ENCODE peak calls at places on chromosome 3, in ten cellular contexts. One of them, this sample, is unnamed.
A peak's percentile ranks its signal among the peaks of the same experiment; 100 is the strongest.

GRCh38 chr3:112605285-112605684 is 35.7 kb downstream of the CCDC80 start:
- DNase-seq in uterus: no peak
- DNase-seq in fibroblast of lung: peak; percentile 95
- DNase-seq in suprapubic skin: no peak
- DNase-seq in WERI-Rb-1: no peak
- DNase-seq in tibial nerve: no peak
- DNase-seq in dorsolateral prefrontal cortex: no peak
- DNase-seq in thyroid gland: peak; percentile 13
- DNase-seq in psoas muscle: no peak
- DNase-seq in foreskin fibroblast: peak; percentile 82
- DNase-seq in this sample: peak; percentile 92

GRCh38 chr3:130425484-130425883 is 80.0 kb downstream of the COL6A5 start:
- DNase-seq in uterus: no peak
- DNase-seq in fibroblast of lung: no peak
- DNase-seq in suprapubic skin: no peak
- DNase-seq in WERI-Rb-1: no peak
- DNase-seq in tibial nerve: no peak
- DNase-seq in dorsolateral prefrontal cortex: no peak
- DNase-seq in thyroid gland: no peak
- DNase-seq in psoas muscle: no peak
- DNase-seq in foreskin fibroblast: no peak
- DNase-seq in this sample: no peak

GRCh38 chr3:33833408-33834116 is 35.1 kb downstream of the PDCD6IP start:
- DNase-seq in uterus: no peak
- DNase-seq in fibroblast of lung: no peak
- DNase-seq in suprapubic skin: no peak
- DNase-seq in WERI-Rb-1: no peak
- DNase-seq in tibial nerve: no peak
- DNase-seq in dorsolateral prefrontal cortex: no peak
- DNase-seq in thyroid gland: no peak
- DNase-seq in psoas muscle: no peak
- DNase-seq in foreskin fibroblast: no peak
- DNase-seq in this sample: no peak

GRCh38 chr3:51371943-51372557 is 13.0 kb upstream of the MANF start:
- DNase-seq in uterus: no peak
- DNase-seq in fibroblast of lung: peak; percentile 87
- DNase-seq in suprapubic skin: peak; percentile 35
- DNase-seq in WERI-Rb-1: peak; percentile 81
- DNase-seq in tibial nerve: no peak
- DNase-seq in dorsolateral prefrontal cortex: no peak
- DNase-seq in thyroid gland: peak; percentile 54
- DNase-seq in psoas muscle: no peak
- DNase-seq in foreskin fibroblast: peak; percentile 58
- DNase-seq in this sample: peak; percentile 90

GRCh38 chr3:98003306-98003969 is 31.2 kb upstream of the RIOX2 start:
- DNase-seq in uterus: no peak
- DNase-seq in fibroblast of lung: no peak
- DNase-seq in suprapubic skin: no peak
- DNase-seq in WERI-Rb-1: no peak
- DNase-seq in tibial nerve: no peak
- DNase-seq in dorsolateral prefrontal cortex: no peak
- DNase-seq in thyroid gland: no peak
- DNase-seq in psoas muscle: no peak
- DNase-seq in foreskin fibroblast: no peak
- DNase-seq in this sample: no peak

GRCh38 chr3:160330690-160331089 is 68.3 kb downstream of the IFT80 start:
- DNase-seq in uterus: no peak
- DNase-seq in fibroblast of lung: no peak
- DNase-seq in suprapubic skin: no peak
- DNase-seq in WERI-Rb-1: no peak
- DNase-seq in tibial nerve: no peak
- DNase-seq in dorsolateral prefrontal cortex: no peak
- DNase-seq in thyroid gland: no peak
- DNase-seq in psoas muscle: no peak
- DNase-seq in foreskin fibroblast: no peak
- DNase-seq in this sample: no peak

GRCh38 chr3:172135766-172136729 is 96.7 kb downstream of the FNDC3B start:
- DNase-seq in uterus: no peak
- DNase-seq in fibroblast of lung: peak; percentile 66
- DNase-seq in suprapubic skin: no peak
- DNase-seq in WERI-Rb-1: no peak
- DNase-seq in tibial nerve: no peak
- DNase-seq in dorsolateral prefrontal cortex: no peak
- DNase-seq in thyroid gland: no peak
- DNase-seq in psoas muscle: no peak
- DNase-seq in foreskin fibroblast: peak; percentile 60
- DNase-seq in this sample: peak; percentile 76

GRCh38 chr3:136634821-136635220 is 117.4 kb downstream of the STAG1 start:
- DNase-seq in uterus: no peak
- DNase-seq in fibroblast of lung: no peak
- DNase-seq in suprapubic skin: no peak
- DNase-seq in WERI-Rb-1: no peak
- DNase-seq in tibial nerve: no peak
- DNase-seq in dorsolateral prefrontal cortex: no peak
- DNase-seq in thyroid gland: no peak
- DNase-seq in psoas muscle: no peak
- DNase-seq in foreskin fibroblast: no peak
- DNase-seq in this sample: no peak

GRCh38 chr3:99881121-99881524 is 63.5 kb downstream of the CMSS1 start:
- DNase-seq in uterus: no peak
- DNase-seq in fibroblast of lung: peak; percentile 61
- DNase-seq in suprapubic skin: no peak
- DNase-seq in WERI-Rb-1: no peak
- DNase-seq in tibial nerve: no peak
- DNase-seq in dorsolateral prefrontal cortex: no peak
- DNase-seq in thyroid gland: no peak
- DNase-seq in psoas muscle: no peak
- DNase-seq in foreskin fibroblast: no peak
- DNase-seq in this sample: no peak

GRCh38 chr3:168094580-168094876 is 1.2 kb downstream of the GOLIM4 start:
- DNase-seq in uterus: no peak
- DNase-seq in fibroblast of lung: no peak
- DNase-seq in suprapubic skin: no peak
- DNase-seq in WERI-Rb-1: no peak
- DNase-seq in tibial nerve: no peak
- DNase-seq in dorsolateral prefrontal cortex: no peak
- DNase-seq in thyroid gland: no peak
- DNase-seq in psoas muscle: no peak
- DNase-seq in foreskin fibroblast: no peak
- DNase-seq in this sample: peak; percentile 62

GRCh38 chr3:5013021-5013906 is 34.0 kb downstream of the BHLHE40 start:
- DNase-seq in uterus: no peak
- DNase-seq in fibroblast of lung: peak; percentile 36
- DNase-seq in suprapubic skin: no peak
- DNase-seq in WERI-Rb-1: no peak
- DNase-seq in tibial nerve: no peak
- DNase-seq in dorsolateral prefrontal cortex: no peak
- DNase-seq in thyroid gland: no peak
- DNase-seq in psoas muscle: no peak
- DNase-seq in foreskin fibroblast: no peak
- DNase-seq in this sample: peak; percentile 41

GRCh38 chr3:133295199-133295901 is 104.5 kb upstream of the BFSP2 start:
- DNase-seq in uterus: no peak
- DNase-seq in fibroblast of lung: peak; percentile 43
- DNase-seq in suprapubic skin: no peak
- DNase-seq in WERI-Rb-1: no peak
- DNase-seq in tibial nerve: no peak
- DNase-seq in dorsolateral prefrontal cortex: no peak
- DNase-seq in thyroid gland: peak; percentile 29
- DNase-seq in psoas muscle: no peak
- DNase-seq in foreskin fibroblast: peak; percentile 35
- DNase-seq in this sample: peak; percentile 38

GRCh38 chr3:152292367-152292766 is 23.6 kb downstream of the MBNL1 start:
- DNase-seq in uterus: no peak
- DNase-seq in fibroblast of lung: no peak
- DNase-seq in suprapubic skin: no peak
- DNase-seq in WERI-Rb-1: no peak
- DNase-seq in tibial nerve: no peak
- DNase-seq in dorsolateral prefrontal cortex: no peak
- DNase-seq in thyroid gland: no peak
- DNase-seq in psoas muscle: no peak
- DNase-seq in foreskin fibroblast: no peak
- DNase-seq in this sample: no peak

GRCh38 chr3:37542772-37543449 is 318.8 kb upstream of the CTDSPL start:
- DNase-seq in uterus: no peak
- DNase-seq in fibroblast of lung: no peak
- DNase-seq in suprapubic skin: no peak
- DNase-seq in WERI-Rb-1: no peak
- DNase-seq in tibial nerve: no peak
- DNase-seq in dorsolateral prefrontal cortex: no peak
- DNase-seq in thyroid gland: peak; percentile 91
- DNase-seq in psoas muscle: no peak
- DNase-seq in foreskin fibroblast: no peak
- DNase-seq in this sample: no peak

GRCh38 chr3:8658326-8659212 is 14.0 kb upstream of the SSUH2 start:
- DNase-seq in uterus: peak; percentile 44
- DNase-seq in fibroblast of lung: peak; percentile 28
- DNase-seq in suprapubic skin: peak; percentile 70
- DNase-seq in WERI-Rb-1: no peak
- DNase-seq in tibial nerve: peak; percentile 76
- DNase-seq in dorsolateral prefrontal cortex: no peak
- DNase-seq in thyroid gland: peak; percentile 95
- DNase-seq in psoas muscle: peak; percentile 75
- DNase-seq in foreskin fibroblast: no peak
- DNase-seq in this sample: peak; percentile 92

GRCh38 chr3:34419801-34420200 is 621.4 kb downstream of the PDCD6IP start:
- DNase-seq in uterus: no peak
- DNase-seq in fibroblast of lung: no peak
- DNase-seq in suprapubic skin: no peak
- DNase-seq in WERI-Rb-1: no peak
- DNase-seq in tibial nerve: no peak
- DNase-seq in dorsolateral prefrontal cortex: no peak
- DNase-seq in thyroid gland: no peak
- DNase-seq in psoas muscle: no peak
- DNase-seq in foreskin fibroblast: no peak
- DNase-seq in this sample: no peak

GRCh38 chr3:159732172-159733111 is 256.2 kb upstream of the IL12A start:
- DNase-seq in uterus: no peak
- DNase-seq in fibroblast of lung: peak; percentile 54
- DNase-seq in suprapubic skin: no peak
- DNase-seq in WERI-Rb-1: no peak
- DNase-seq in tibial nerve: no peak
- DNase-seq in dorsolateral prefrontal cortex: no peak
- DNase-seq in thyroid gland: peak; percentile 19
- DNase-seq in psoas muscle: no peak
- DNase-seq in foreskin fibroblast: peak; percentile 66
- DNase-seq in this sample: peak; percentile 63

GRCh38 chr3:71065764-71066013 is 517.8 kb downstream of the FOXP1 start:
- DNase-seq in uterus: no peak
- DNase-seq in fibroblast of lung: no peak
- DNase-seq in suprapubic skin: no peak
- DNase-seq in WERI-Rb-1: no peak
- DNase-seq in tibial nerve: no peak
- DNase-seq in dorsolateral prefrontal cortex: no peak
- DNase-seq in thyroid gland: no peak
- DNase-seq in psoas muscle: no peak
- DNase-seq in foreskin fibroblast: no peak
- DNase-seq in this sample: peak; percentile 43
- H3K4me3 ChIP-seq in uterus: peak overlapping the region; percentile 68
- H3K4me3 ChIP-seq in fibroblast of lung: peak overlapping the region; percentile 69
- H3K4me3 ChIP-seq in suprapubic skin: peak overlapping the region; percentile 74
- H3K4me3 ChIP-seq in WERI-Rb-1: peak overlapping the region; percentile 75
- H3K4me3 ChIP-seq in tibial nerve: peak overlapping the region; percentile 74
- H3K4me3 ChIP-seq in dorsolateral prefrontal cortex: peak overlapping the region; percentile 78
- H3K4me3 ChIP-seq in thyroid gland: peak overlapping the region; percentile 59
- H3K4me3 ChIP-seq in psoas muscle: peak overlapping the region; percentile 71
- H3K4me3 ChIP-seq in foreskin fibroblast: peak overlapping the region; percentile 67
- H3K4me3 ChIP-seq in this sample: peak overlapping the region; percentile 77

GRCh38 chr3:194268659-194269487 is 82.3 kb downstream of the CPN2 start:
- DNase-seq in uterus: peak; percentile 20
- DNase-seq in fibroblast of lung: peak; percentile 5
- DNase-seq in suprapubic skin: peak; percentile 31
- DNase-seq in WERI-Rb-1: no peak
- DNase-seq in tibial nerve: no peak
- DNase-seq in dorsolateral prefrontal cortex: no peak
- DNase-seq in thyroid gland: no peak
- DNase-seq in psoas muscle: no peak
- DNase-seq in foreskin fibroblast: no peak
- DNase-seq in this sample: no peak

GRCh38 chr3:194267744-194268658 is 83.1 kb downstream of the CPN2 start:
- DNase-seq in uterus: peak; percentile 74
- DNase-seq in fibroblast of lung: peak; percentile 47
- DNase-seq in suprapubic skin: peak; percentile 59
- DNase-seq in WERI-Rb-1: no peak
- DNase-seq in tibial nerve: no peak
- DNase-seq in dorsolateral prefrontal cortex: no peak
- DNase-seq in thyroid gland: no peak
- DNase-seq in psoas muscle: peak; percentile 78
- DNase-seq in foreskin fibroblast: no peak
- DNase-seq in this sample: peak; percentile 57

GRCh38 chr3:194271459-194272035 is 79.6 kb downstream of the CPN2 start:
- DNase-seq in uterus: no peak
- DNase-seq in fibroblast of lung: peak; percentile 40
- DNase-seq in suprapubic skin: no peak
- DNase-seq in WERI-Rb-1: no peak
- DNase-seq in tibial nerve: no peak
- DNase-seq in dorsolateral prefrontal cortex: no peak
- DNase-seq in thyroid gland: no peak
- DNase-seq in psoas muscle: no peak
- DNase-seq in foreskin fibroblast: no peak
- DNase-seq in this sample: no peak

GRCh38 chr3:194270627-194271458 is 80.3 kb downstream of the CPN2 start:
- DNase-seq in uterus: peak; percentile 78
- DNase-seq in fibroblast of lung: peak; percentile 71
- DNase-seq in suprapubic skin: peak; percentile 94
- DNase-seq in WERI-Rb-1: no peak
- DNase-seq in tibial nerve: peak; percentile 80
- DNase-seq in dorsolateral prefrontal cortex: peak; percentile 94
- DNase-seq in thyroid gland: peak; percentile 99
- DNase-seq in psoas muscle: peak; percentile 93
- DNase-seq in foreskin fibroblast: no peak
- DNase-seq in this sample: no peak

GRCh38 chr3:194269610-194270145 is 81.5 kb downstream of the CPN2 start:
- DNase-seq in uterus: peak; percentile 79
- DNase-seq in fibroblast of lung: peak; percentile 78
- DNase-seq in suprapubic skin: peak; percentile 91
- DNase-seq in WERI-Rb-1: no peak
- DNase-seq in tibial nerve: peak; percentile 60
- DNase-seq in dorsolateral prefrontal cortex: no peak
- DNase-seq in thyroid gland: peak; percentile 81
- DNase-seq in psoas muscle: peak; percentile 91
- DNase-seq in foreskin fibroblast: no peak
- DNase-seq in this sample: peak; percentile 66
- TF ChIP-seq CTCF in uterus: peak; percentile 42
- TF ChIP-seq CTCF in fibroblast of lung: peak; percentile 37
- TF ChIP-seq CTCF in suprapubic skin: peak; percentile 20
- TF ChIP-seq CTCF in WERI-Rb-1: no peak
- TF ChIP-seq CTCF in tibial nerve: peak; percentile 18
- TF ChIP-seq CTCF in dorsolateral prefrontal cortex: peak; percentile 39
- TF ChIP-seq CTCF in thyroid gland: no peak
- TF ChIP-seq CTCF in psoas muscle: peak; percentile 29
- TF ChIP-seq CTCF in foreskin fibroblast: no peak
- TF ChIP-seq CTCF in this sample: peak; percentile 55

GRCh38 chr3:177358085-177358967 is 161.0 kb upstream of the TBL1XR1 start:
- DNase-seq in uterus: peak; percentile 56
- DNase-seq in fibroblast of lung: peak; percentile 75
- DNase-seq in suprapubic skin: peak; percentile 81
- DNase-seq in WERI-Rb-1: peak; percentile 58
- DNase-seq in tibial nerve: no peak
- DNase-seq in dorsolateral prefrontal cortex: peak; percentile 48
- DNase-seq in thyroid gland: peak; percentile 67
- DNase-seq in psoas muscle: peak; percentile 85
- DNase-seq in foreskin fibroblast: peak; percentile 47
- DNase-seq in this sample: peak; percentile 92
- H3K4me3 ChIP-seq in uterus: no peak overlapping the region
- H3K4me3 ChIP-seq in fibroblast of lung: peak overlapping the region; percentile 18
- H3K4me3 ChIP-seq in suprapubic skin: peak overlapping the region; percentile 19
- H3K4me3 ChIP-seq in WERI-Rb-1: peak overlapping the region; percentile 59
- H3K4me3 ChIP-seq in tibial nerve: peak overlapping the region; percentile 54
- H3K4me3 ChIP-seq in dorsolateral prefrontal cortex: peak overlapping the region; percentile 63
- H3K4me3 ChIP-seq in thyroid gland: peak overlapping the region; percentile 0
- H3K4me3 ChIP-seq in psoas muscle: peak overlapping the region; percentile 60
- H3K4me3 ChIP-seq in foreskin fibroblast: no peak overlapping the region
- H3K4me3 ChIP-seq in this sample: peak overlapping the region; percentile 48

GRCh38 chr3:197490098-197490497 is 65.7 kb downstream of the BDH1 start:
- DNase-seq in uterus: no peak
- DNase-seq in fibroblast of lung: peak; percentile 11
- DNase-seq in suprapubic skin: no peak
- DNase-seq in WERI-Rb-1: no peak
- DNase-seq in tibial nerve: no peak
- DNase-seq in dorsolateral prefrontal cortex: no peak
- DNase-seq in thyroid gland: peak; percentile 60
- DNase-seq in psoas muscle: no peak
- DNase-seq in foreskin fibroblast: peak; percentile 41
- DNase-seq in this sample: peak; percentile 62
- TF ChIP-seq CTCF in uterus: no peak
- TF ChIP-seq CTCF in fibroblast of lung: no peak
- TF ChIP-seq CTCF in suprapubic skin: no peak
- TF ChIP-seq CTCF in WERI-Rb-1: no peak
- TF ChIP-seq CTCF in tibial nerve: no peak
- TF ChIP-seq CTCF in dorsolateral prefrontal cortex: no peak
- TF ChIP-seq CTCF in thyroid gland: no peak
- TF ChIP-seq CTCF in psoas muscle: no peak
- TF ChIP-seq CTCF in foreskin fibroblast: no peak
- TF ChIP-seq CTCF in this sample: peak; percentile 15

This sample was measured in fibroblast of the aortic adventitia.